ENCODE peak calls at places on chromosomes 13 and 19, in seven cellular contexts. One of them, this sample, is unnamed.

GRCh38 chr19:4399871-4400768 is at the start of gene SH3GL1:
- DNase-seq in B cell: peak
- DNase-seq in mesothelial cell of epicardium: peak
- DNase-seq in osteoblast: peak
- DNase-seq in PC-9: peak
- DNase-seq in upper lobe of right lung: peak
- DNase-seq in breast epithelium: peak
- DNase-seq in this sample: peak

GRCh38 chr13:110528371-110528770 is 33.2 kb downstream of the RAB20 start:
- DNase-seq in B cell: no peak
- DNase-seq in mesothelial cell of epicardium: no peak
- DNase-seq in osteoblast: peak
- DNase-seq in PC-9: no peak
- DNase-seq in upper lobe of right lung: no peak
- DNase-seq in breast epithelium: no peak
- DNase-seq in this sample: no peak

GRCh38 chr13:63425131-63425530 is 2009.5 kb upstream of the PCDH20 start:
- DNase-seq in B cell: no peak
- DNase-seq in mesothelial cell of epicardium: no peak
- DNase-seq in osteoblast: no peak
- DNase-seq in PC-9: no peak
- DNase-seq in upper lobe of right lung: no peak
- DNase-seq in breast epithelium: no peak
- DNase-seq in this sample: no peak

GRCh38 chr13:32911506-32911905 is 104.7 kb upstream of the KL start:
- DNase-seq in B cell: peak
- DNase-seq in mesothelial cell of epicardium: no peak
- DNase-seq in osteoblast: peak
- DNase-seq in PC-9: no peak
- DNase-seq in upper lobe of right lung: no peak
- DNase-seq in breast epithelium: no peak
- DNase-seq in this sample: peak

GRCh38 chr13:23378009-23378632 is 55.4 kb downstream of the SACS start:
- DNase-seq in B cell: peak
- DNase-seq in mesothelial cell of epicardium: no peak
- DNase-seq in osteoblast: peak
- DNase-seq in PC-9: no peak
- DNase-seq in upper lobe of right lung: no peak
- DNase-seq in breast epithelium: no peak
- DNase-seq in this sample: no peak

GRCh38 chr13:40433577-40433976 is 232.9 kb downstream of the FOXO1 start:
- DNase-seq in B cell: no peak
- DNase-seq in mesothelial cell of epicardium: no peak
- DNase-seq in osteoblast: no peak
- DNase-seq in PC-9: no peak
- DNase-seq in upper lobe of right lung: no peak
- DNase-seq in breast epithelium: no peak
- DNase-seq in this sample: no peak

GRCh38 chr19:11378319-11379189 is 4.1 kb downstream of the SWSAP1 start:
- DNase-seq in B cell: peak
- DNase-seq in mesothelial cell of epicardium: peak
- DNase-seq in osteoblast: peak
- DNase-seq in PC-9: peak
- DNase-seq in upper lobe of right lung: no peak
- DNase-seq in breast epithelium: no peak
- DNase-seq in this sample: peak

GRCh38 chr19:5925830-5926459 is 11.9 kb downstream of the CAPS start:
- DNase-seq in B cell: no peak
- DNase-seq in mesothelial cell of epicardium: no peak
- DNase-seq in osteoblast: peak
- DNase-seq in PC-9: no peak
- DNase-seq in upper lobe of right lung: no peak
- DNase-seq in breast epithelium: peak
- DNase-seq in this sample: no peak

GRCh38 chr13:33978653-33979052 is 160.7 kb downstream of the RFC3 start:
- DNase-seq in B cell: no peak
- DNase-seq in mesothelial cell of epicardium: no peak
- DNase-seq in osteoblast: no peak
- DNase-seq in PC-9: no peak
- DNase-seq in upper lobe of right lung: no peak
- DNase-seq in breast epithelium: no peak
- DNase-seq in this sample: no peak

GRCh38 chr19:57171551-57172081 is 4.3 kb upstream of the DUXA start:
- DNase-seq in B cell: peak
- DNase-seq in mesothelial cell of epicardium: peak
- DNase-seq in osteoblast: peak
- DNase-seq in PC-9: peak
- DNase-seq in upper lobe of right lung: no peak
- DNase-seq in breast epithelium: no peak
- DNase-seq in this sample: no peak

GRCh38 chr13:104206450-104207044 is 1140.3 kb upstream of the SLC10A2 start:
- DNase-seq in B cell: no peak
- DNase-seq in mesothelial cell of epicardium: no peak
- DNase-seq in osteoblast: no peak
- DNase-seq in PC-9: no peak
- DNase-seq in upper lobe of right lung: no peak
- DNase-seq in breast epithelium: no peak
- DNase-seq in this sample: no peak

GRCh38 chr13:40408602-40409001 is 257.8 kb downstream of the FOXO1 start:
- DNase-seq in B cell: no peak
- DNase-seq in mesothelial cell of epicardium: no peak
- DNase-seq in osteoblast: no peak
- DNase-seq in PC-9: no peak
- DNase-seq in upper lobe of right lung: no peak
- DNase-seq in breast epithelium: no peak
- DNase-seq in this sample: no peak

GRCh38 chr13:84570831-84571230 is 688.6 kb upstream of the SLITRK1 start:
- DNase-seq in B cell: no peak
- DNase-seq in mesothelial cell of epicardium: no peak
- DNase-seq in osteoblast: peak
- DNase-seq in PC-9: no peak
- DNase-seq in upper lobe of right lung: no peak
- DNase-seq in breast epithelium: no peak
- DNase-seq in this sample: no peak

GRCh38 chr13:111006508-111007031 is 91.7 kb upstream of the ANKRD10 start:
- DNase-seq in B cell: no peak
- DNase-seq in mesothelial cell of epicardium: no peak
- DNase-seq in osteoblast: peak
- DNase-seq in PC-9: no peak
- DNase-seq in upper lobe of right lung: peak
- DNase-seq in breast epithelium: no peak
- DNase-seq in this sample: no peak

GRCh38 chr19:13398780-13399726 is 107.2 kb downstream of the CACNA1A start:
- DNase-seq in B cell: no peak
- DNase-seq in mesothelial cell of epicardium: no peak
- DNase-seq in osteoblast: peak
- DNase-seq in PC-9: no peak
- DNase-seq in upper lobe of right lung: no peak
- DNase-seq in breast epithelium: no peak
- DNase-seq in this sample: no peak

GRCh38 chr19:55481148-55482127 is 3.5 kb upstream of the NAT14 start:
- DNase-seq in B cell: peak
- DNase-seq in mesothelial cell of epicardium: no peak
- DNase-seq in osteoblast: no peak
- DNase-seq in PC-9: no peak
- DNase-seq in upper lobe of right lung: no peak
- DNase-seq in breast epithelium: no peak
- DNase-seq in this sample: no peak

GRCh38 chr19:36058481-36059179 is 3.9 kb downstream of the WDR62 start:
- DNase-seq in B cell: no peak
- DNase-seq in mesothelial cell of epicardium: no peak
- DNase-seq in osteoblast: no peak
- DNase-seq in PC-9: no peak
- DNase-seq in upper lobe of right lung: no peak
- DNase-seq in breast epithelium: no peak
- DNase-seq in this sample: no peak

GRCh38 chr13:102286326-102286725 is 115.5 kb downstream of the FGF14 start:
- DNase-seq in B cell: no peak
- DNase-seq in mesothelial cell of epicardium: no peak
- DNase-seq in osteoblast: no peak
- DNase-seq in PC-9: no peak
- DNase-seq in upper lobe of right lung: no peak
- DNase-seq in breast epithelium: no peak
- DNase-seq in this sample: no peak

GRCh38 chr19:7328647-7329046 is 20.1 kb upstream of the ARHGEF18 start:
- DNase-seq in B cell: peak
- DNase-seq in mesothelial cell of epicardium: no peak
- DNase-seq in osteoblast: no peak
- DNase-seq in PC-9: no peak
- DNase-seq in upper lobe of right lung: no peak
- DNase-seq in breast epithelium: no peak
- DNase-seq in this sample: no peak

GRCh38 chr19:51703655-51704515 is 10.8 kb downstream of the SPACA6 start:
- DNase-seq in B cell: peak
- DNase-seq in mesothelial cell of epicardium: peak
- DNase-seq in osteoblast: peak
- DNase-seq in PC-9: peak
- DNase-seq in upper lobe of right lung: peak
- DNase-seq in breast epithelium: peak
- DNase-seq in this sample: peak
- TF ChIP-seq CTCF in B cell: peak
- TF ChIP-seq CTCF in mesothelial cell of epicardium: no peak
- TF ChIP-seq CTCF in osteoblast: peak
- TF ChIP-seq CTCF in PC-9: peak
- TF ChIP-seq CTCF in upper lobe of right lung: peak
- TF ChIP-seq CTCF in breast epithelium: peak
- TF ChIP-seq CTCF in this sample: peak

GRCh38 chr19:18439025-18439909 is 1.3 kb upstream of the ISYNA1 start:
- DNase-seq in B cell: no peak
- DNase-seq in mesothelial cell of epicardium: no peak
- DNase-seq in osteoblast: peak
- DNase-seq in PC-9: no peak
- DNase-seq in upper lobe of right lung: no peak
- DNase-seq in breast epithelium: no peak
- DNase-seq in this sample: peak

GRCh38 chr19:18436651-18437478 is 1.1 kb downstream of the ISYNA1 start:
- DNase-seq in B cell: peak
- DNase-seq in mesothelial cell of epicardium: peak
- DNase-seq in osteoblast: peak
- DNase-seq in PC-9: peak
- DNase-seq in upper lobe of right lung: peak
- DNase-seq in breast epithelium: no peak
- DNase-seq in this sample: peak

GRCh38 chr19:18437481-18438330 is at the start of gene ISYNA1:
- DNase-seq in B cell: peak
- DNase-seq in mesothelial cell of epicardium: peak
- DNase-seq in osteoblast: peak
- DNase-seq in PC-9: peak
- DNase-seq in upper lobe of right lung: peak
- DNase-seq in breast epithelium: no peak
- DNase-seq in this sample: peak

GRCh38 chr19:18439910-18440237 is 1.9 kb upstream of the ISYNA1 start:
- DNase-seq in B cell: no peak
- DNase-seq in mesothelial cell of epicardium: no peak
- DNase-seq in osteoblast: no peak
- DNase-seq in PC-9: no peak
- DNase-seq in upper lobe of right lung: no peak
- DNase-seq in breast epithelium: no peak
- DNase-seq in this sample: no peak

DNA sequence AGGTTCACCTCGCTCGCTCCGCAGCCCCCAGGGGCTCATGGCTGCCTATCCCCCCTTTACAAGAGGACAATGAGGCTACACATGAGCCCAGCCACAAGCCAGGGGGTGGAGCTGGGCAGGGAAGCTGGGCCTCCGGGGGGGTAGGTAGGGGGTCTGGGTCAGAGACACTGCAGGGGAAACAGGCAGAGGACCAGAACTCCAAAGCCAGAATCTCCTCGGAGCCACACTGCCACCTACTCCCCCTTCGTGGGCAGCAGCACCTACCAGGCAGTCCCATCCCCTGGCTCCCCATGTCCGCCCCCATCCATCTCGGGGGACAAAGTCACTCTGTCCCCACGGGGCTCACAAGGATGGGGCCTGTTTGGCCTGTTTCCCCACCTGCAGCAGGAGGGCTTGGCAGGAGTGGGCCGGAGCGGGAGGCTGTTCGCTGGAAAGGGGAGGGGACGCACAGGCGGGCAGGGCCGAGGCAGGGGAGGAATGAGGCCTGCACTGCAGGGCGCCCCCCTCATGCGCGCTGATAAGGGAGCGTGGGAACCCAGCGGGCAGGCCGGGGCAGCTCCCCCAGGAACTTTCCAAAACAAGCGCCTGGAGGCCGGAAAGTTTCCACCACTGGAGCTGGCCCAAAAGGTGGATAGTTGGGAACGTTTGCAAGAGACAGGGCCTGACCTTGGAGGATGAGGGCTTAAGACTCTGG is 545 bp upstream of the ISYNA1 start:
- DNase-seq in B cell: no peak
- DNase-seq in mesothelial cell of epicardium: peak
- DNase-seq in osteoblast: peak
- DNase-seq in PC-9: peak
- DNase-seq in upper lobe of right lung: no peak
- DNase-seq in breast epithelium: no peak
- DNase-seq in this sample: peak
- TF ChIP-seq CTCF in B cell: no peak
- TF ChIP-seq CTCF in mesothelial cell of epicardium: no peak
- TF ChIP-seq CTCF in osteoblast: no peak
- TF ChIP-seq CTCF in PC-9: no peak
- TF ChIP-seq CTCF in upper lobe of right lung: no peak
- TF ChIP-seq CTCF in breast epithelium: no peak
- TF ChIP-seq CTCF in this sample: no peak

GRCh38 chr13:99087130-99087953 is 109.5 kb upstream of the DOCK9 start:
- DNase-seq in B cell: peak
- DNase-seq in mesothelial cell of epicardium: peak
- DNase-seq in osteoblast: peak
- DNase-seq in PC-9: peak
- DNase-seq in upper lobe of right lung: peak
- DNase-seq in breast epithelium: peak
- DNase-seq in this sample: peak
- TF ChIP-seq CTCF in B cell: peak
- TF ChIP-seq CTCF in mesothelial cell of epicardium: no peak
- TF ChIP-seq CTCF in osteoblast: no peak
- TF ChIP-seq CTCF in PC-9: no peak
- TF ChIP-seq CTCF in upper lobe of right lung: peak
- TF ChIP-seq CTCF in breast epithelium: peak
- TF ChIP-seq CTCF in this sample: no peak

GRCh38 chr19:3370214-3370720 is 3.9 kb downstream of the NFIC start:
- DNase-seq in B cell: no peak
- DNase-seq in mesothelial cell of epicardium: no peak
- DNase-seq in osteoblast: peak
- DNase-seq in PC-9: no peak
- DNase-seq in upper lobe of right lung: no peak
- DNase-seq in breast epithelium: no peak
- DNase-seq in this sample: no peak

GRCh38 chr19:3368848-3369336 is 2.5 kb downstream of the NFIC start:
- DNase-seq in B cell: no peak
- DNase-seq in mesothelial cell of epicardium: no peak
- DNase-seq in osteoblast: peak
- DNase-seq in PC-9: no peak
- DNase-seq in upper lobe of right lung: no peak
- DNase-seq in breast epithelium: no peak
- DNase-seq in this sample: no peak

GRCh38 chr19:3368441-3368795 is 2.0 kb downstream of the NFIC start:
- DNase-seq in B cell: no peak
- DNase-seq in mesothelial cell of epicardium: no peak
- DNase-seq in osteoblast: peak
- DNase-seq in PC-9: no peak
- DNase-seq in upper lobe of right lung: no peak
- DNase-seq in breast epithelium: no peak
- DNase-seq in this sample: no peak

GRCh38 chr19:3370728-3371591 is 4.6 kb downstream of the NFIC start:
- DNase-seq in B cell: no peak
- DNase-seq in mesothelial cell of epicardium: no peak
- DNase-seq in osteoblast: peak
- DNase-seq in PC-9: no peak
- DNase-seq in upper lobe of right lung: no peak
- DNase-seq in breast epithelium: no peak
- DNase-seq in this sample: no peak

GRCh38 chr19:3369337-3370213 is 3.2 kb downstream of the NFIC start:
- DNase-seq in B cell: peak
- DNase-seq in mesothelial cell of epicardium: no peak
- DNase-seq in osteoblast: peak
- DNase-seq in PC-9: no peak
- DNase-seq in upper lobe of right lung: peak
- DNase-seq in breast epithelium: no peak
- DNase-seq in this sample: no peak
- TF ChIP-seq CTCF in B cell: no peak
- TF ChIP-seq CTCF in mesothelial cell of epicardium: no peak
- TF ChIP-seq CTCF in osteoblast: no peak
- TF ChIP-seq CTCF in PC-9: no peak
- TF ChIP-seq CTCF in upper lobe of right lung: no peak
- TF ChIP-seq CTCF in breast epithelium: no peak
- TF ChIP-seq CTCF in this sample: no peak

This sample was measured in Calu3.